ENCODE peak calls at places on chromosomes 2 and 18, in five cellular contexts. B, Q, H, L and F are unnamed samples.

GRCh38 chr2:150133623-150134022 is 353.8 kb downstream of the RND3 start:
- DNase-seq in B (peak), Q (no peak), H (no peak), L (peak), F (no peak)

GRCh38 chr18:31554776-31555175 is 36.9 kb upstream of the TTR start:
- DNase-seq in B (no peak), Q (no peak), H (no peak), L (no peak), F (no peak)

GRCh38 chr2:129203315-129203714 is 776.2 kb upstream of the RAB6C start:
- DNase-seq in B (no peak), Q (no peak), H (no peak), L (no peak), F (no peak)

GRCh38 chr2:55585451-55586079 is 31.9 kb downstream of the PPP4R3B start:
- DNase-seq in B (no peak), Q (no peak), H (no peak), L (no peak), F (no peak)

GRCh38 chr2:30736461-30737325 is 70.6 kb downstream of the CAPN13 start:
- DNase-seq in B (no peak), Q (no peak), H (no peak), L (no peak), F (peak)

GRCh38 chr18:28855524-28855923 is 678.6 kb upstream of the CDH2 start:
- DNase-seq in B (no peak), Q (no peak), H (no peak), L (no peak), F (no peak)

GRCh38 chr18:46289931-46290330 is 185.7 kb downstream of the HAUS1 start:
- DNase-seq in B (no peak), Q (no peak), H (no peak), L (no peak), F (no peak)

GRCh38 chr2:112493858-112494648 is 12.1 kb downstream of the TTL start:
- DNase-seq in B (peak), Q (no peak), H (no peak), L (no peak), F (no peak)

GRCh38 chr2:26838121-26838906 is 9.6 kb upstream of the DPYSL5 start:
- DNase-seq in B (no peak), Q (no peak), H (no peak), L (no peak), F (no peak)

GRCh38 chr18:80191907-80192652 is 55.2 kb downstream of the PARD6G start:
- DNase-seq in B (no peak), Q (no peak), H (no peak), L (peak), F (no peak)

GRCh38 chr2:55555977-55556376 is 36.5 kb downstream of the CFAP36 start:
- DNase-seq in B (no peak), Q (no peak), H (no peak), L (no peak), F (no peak)

GRCh38 chr2:130976591-130977237 is 116.5 kb downstream of the FAM168B start:
- DNase-seq in B (no peak), Q (no peak), H (no peak), L (no peak), F (no peak)

GRCh38 chr2:25587361-25587760 is 86.0 kb downstream of the DTNB start:
- DNase-seq in B (no peak), Q (no peak), H (no peak), L (peak), F (no peak)

GRCh38 chr18:13615432-13615861 is 110.9 kb downstream of the FAM210A start:
- DNase-seq in B (no peak), Q (no peak), H (no peak), L (peak), F (no peak)

GRCh38 chr2:131016826-131017596 is 76.2 kb downstream of the FAM168B start:
- DNase-seq in B (peak), Q (no peak), H (no peak), L (no peak), F (no peak)

GRCh38 chr2:185145316-185146121 is 547.2 kb downstream of the ZNF804A start:
- DNase-seq in B (no peak), Q (no peak), H (no peak), L (no peak), F (no peak)

GRCh38 chr2:66443977-66444855 is 9.3 kb downstream of the MEIS1 start:
- DNase-seq in B (no peak), Q (no peak), H (peak), L (no peak), F (peak)

GRCh38 chr2:162731917-162732804 is 106.4 kb downstream of the KCNH7 start:
- DNase-seq in B (no peak), Q (no peak), H (no peak), L (peak), F (no peak)

GRCh38 chr2:39431592-39432316 is 5.3 kb downstream of the MAP4K3 start:
- DNase-seq in B (no peak), Q (no peak), H (no peak), L (no peak), F (no peak)

DNA sequence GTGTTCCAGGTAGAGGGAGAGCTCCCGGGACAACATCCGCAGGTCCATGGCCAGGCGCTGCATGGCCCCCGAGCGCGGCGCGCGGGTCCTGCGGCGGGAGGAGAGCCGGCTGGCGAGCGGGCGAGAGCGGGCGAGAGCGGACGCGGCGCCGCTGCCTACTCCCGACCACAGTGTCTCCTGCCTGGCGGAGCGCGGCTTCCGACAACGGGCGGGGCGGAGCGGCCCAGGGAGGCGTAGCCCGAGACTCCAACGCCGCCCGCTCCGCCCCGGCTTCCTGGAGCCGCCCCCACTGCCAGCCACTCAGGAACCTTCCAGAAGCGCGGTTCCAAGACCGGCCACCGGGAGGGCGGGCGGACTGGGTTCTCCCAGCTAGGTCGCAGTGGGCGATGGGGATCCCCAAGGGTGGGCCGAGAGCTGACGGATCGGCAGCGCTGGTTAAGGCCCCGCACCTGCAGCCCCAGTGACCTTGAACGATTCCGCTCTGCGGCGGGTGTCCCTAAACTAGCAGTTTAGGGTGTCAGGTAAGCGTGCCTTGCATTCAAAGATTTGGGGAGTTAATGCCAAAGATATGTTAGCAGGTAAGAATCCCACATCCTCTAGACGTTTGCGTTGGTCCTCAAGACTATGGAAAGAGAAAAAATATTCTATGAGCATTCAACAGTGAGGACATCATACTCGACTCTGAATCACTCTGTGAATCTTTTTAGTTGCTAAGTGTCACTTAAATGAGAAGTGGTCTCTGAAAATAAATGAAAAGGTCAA is at the start of gene ABHD3:
- DNase-seq in B (peak), Q (peak), H (peak), L (peak), F (peak)
- TF ChIP-seq CTCF in B (no peak), Q (peak), H (peak), L (no peak), F (peak)

GRCh38 chr18:23902396-23902795 is 112.2 kb upstream of the TTC39C start:
- DNase-seq in B (no peak), Q (no peak), H (no peak), L (no peak), F (no peak)
- TF ChIP-seq CTCF in B (no peak), Q (no peak), H (no peak), L (no peak), F (no peak)

DNA sequence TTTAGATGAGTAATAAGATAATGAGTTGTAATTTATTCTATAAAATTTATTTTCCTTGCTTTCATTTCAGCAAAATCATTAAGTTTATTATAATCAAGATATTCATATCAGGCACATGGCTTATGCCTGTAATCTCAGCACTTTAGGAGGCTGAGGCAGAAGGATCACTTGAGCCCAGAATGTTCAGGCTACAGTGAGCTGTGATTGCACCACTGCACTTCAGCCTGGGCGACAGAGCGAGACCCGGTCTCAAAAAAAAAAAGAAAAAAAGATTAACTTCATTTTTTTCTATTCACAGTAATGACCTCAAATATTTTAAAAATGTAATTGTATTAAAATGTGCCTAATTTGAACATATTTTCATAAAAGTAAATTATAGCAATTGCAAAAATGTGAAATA is 67.9 kb downstream of the ACYP2 start:
- DNase-seq in B (no peak), Q (no peak), H (no peak), L (no peak), F (no peak)
- TF ChIP-seq CTCF in B (no peak), Q (no peak), H (no peak), L (no peak), F (no peak)

GRCh38 chr2:157628532-157629415 is at the start of gene ACVR1C:
- DNase-seq in B (peak), Q (peak), H (peak), L (peak), F (peak)

GRCh38 chr2:157627594-157628281 is 926 bp downstream of the ACVR1C start:
- DNase-seq in B (no peak), Q (no peak), H (no peak), L (no peak), F (peak)

GRCh38 chr2:157625311-157625710 is 3.4 kb downstream of the ACVR1C start:
- DNase-seq in B (no peak), Q (no peak), H (no peak), L (no peak), F (no peak)

DNA sequence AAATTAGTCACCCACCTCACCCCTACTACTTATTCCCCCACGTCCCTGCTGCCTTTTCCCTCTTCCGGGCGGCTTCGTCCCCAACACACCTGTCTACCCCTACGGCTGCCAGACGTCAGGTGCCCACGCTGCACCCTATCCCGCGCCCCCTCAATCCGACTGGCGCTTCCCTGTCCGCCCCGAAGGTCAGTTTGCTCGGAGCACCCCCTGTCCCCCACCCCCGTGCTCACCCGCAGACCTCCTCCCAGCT is 457 bp downstream of the ACVR1C start:
- DNase-seq in B (no peak), Q (no peak), H (no peak), L (no peak), F (no peak)
- TF ChIP-seq CTCF in B (no peak), Q (no peak), H (no peak), L (no peak), F (no peak)

DNA sequence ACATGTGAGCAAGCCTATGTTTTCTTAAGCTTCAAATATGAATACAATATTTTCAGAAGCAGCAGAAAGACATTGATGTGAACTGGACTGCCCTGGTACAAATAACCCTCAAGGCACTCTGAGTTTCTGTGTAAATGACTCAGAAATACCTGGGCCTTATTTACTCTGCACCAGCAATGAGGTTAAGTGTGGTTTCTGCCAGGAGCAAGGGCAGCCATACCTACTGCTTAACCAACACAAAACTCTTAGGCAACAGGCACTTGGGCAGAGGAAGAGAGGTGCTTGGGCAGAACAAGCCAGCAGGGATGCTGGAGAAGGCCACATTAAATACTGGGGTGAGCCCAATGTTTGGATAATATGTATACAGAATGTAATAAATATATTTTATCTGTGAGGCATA is 29.4 kb upstream of the ARL5A start:
- DNase-seq in B (no peak), Q (no peak), H (no peak), L (no peak), F (no peak)
- TF ChIP-seq CTCF in B (no peak), Q (no peak), H (no peak), L (no peak), F (no peak)